ENCODE peak calls at places on chromosomes 5 and 9, in ten cellular contexts. N, G, S, Y, K, H, F, O, Z and B are unnamed samples.

GRCh38 chr5:61619289-61619688 is 287.2 kb downstream of the ZSWIM6 start:
- DNase-seq in N (no peak), G (no peak), S (no peak), Y (no peak), K (no peak), H (no peak), F (no peak), O (no peak), Z (no peak), B (no peak)

GRCh38 chr9:133449760-133450159 is 10.0 kb upstream of the CACFD1 start:
- DNase-seq in N (no peak), G (no peak), S (no peak), Y (no peak), K (no peak), H (no peak), F (peak), O (no peak), Z (no peak), B (no peak)

GRCh38 chr9:82513242-82513750 is 524.7 kb downstream of the SPATA31D1 start:
- DNase-seq in N (no peak), G (no peak), S (no peak), Y (no peak), K (no peak), H (no peak), F (no peak), O (peak), Z (no peak), B (no peak)

GRCh38 chr9:109789582-109790360 is 9.8 kb downstream of the PALM2AKAP2 start:
- DNase-seq in N (no peak), G (no peak), S (no peak), Y (no peak), K (no peak), H (no peak), F (no peak), O (no peak), Z (no peak), B (no peak)

GRCh38 chr5:66144799-66145390 is 795 bp downstream of the SREK1 start:
- DNase-seq in N (no peak), G (no peak), S (no peak), Y (no peak), K (peak), H (no peak), F (no peak), O (no peak), Z (no peak), B (no peak)

GRCh38 chr5:146025108-146025507 is 80.3 kb downstream of the PLAC8L1 start:
- DNase-seq in N (no peak), G (no peak), S (no peak), Y (no peak), K (no peak), H (no peak), F (peak), O (no peak), Z (no peak), B (no peak)

GRCh38 chr5:171413153-171413910 is 6.1 kb upstream of the FGF18 start:
- DNase-seq in N (no peak), G (no peak), S (no peak), Y (no peak), K (no peak), H (no peak), F (no peak), O (no peak), Z (no peak), B (no peak)

GRCh38 chr5:3518057-3518456 is 77.6 kb upstream of the IRX1 start:
- DNase-seq in N (no peak), G (no peak), S (no peak), Y (no peak), K (no peak), H (no peak), F (no peak), O (no peak), Z (no peak), B (no peak)

GRCh38 chr9:4832786-4833579 is 40.2 kb downstream of the RCL1 start:
- DNase-seq in N (no peak), G (no peak), S (no peak), Y (no peak), K (no peak), H (no peak), F (no peak), O (peak), Z (no peak), B (no peak)

GRCh38 chr5:16854351-16854750 is 81.7 kb downstream of the MYO10 start:
- DNase-seq in N (no peak), G (no peak), S (no peak), Y (no peak), K (no peak), H (no peak), F (no peak), O (no peak), Z (no peak), B (no peak)

GRCh38 chr5:98927988-98928801 is 612 bp downstream of the CHD1 start:
- DNase-seq in N (peak), G (peak), S (peak), Y (peak), K (no peak), H (peak), F (peak), O (peak), Z (peak), B (peak)

GRCh38 chr9:94270009-94270408 is 10.9 kb downstream of the ZNF169 start:
- DNase-seq in N (no peak), G (no peak), S (no peak), Y (no peak), K (no peak), H (no peak), F (no peak), O (no peak), Z (no peak), B (no peak)

GRCh38 chr5:161580621-161581020 is 34.1 kb upstream of the GABRB2 start:
- DNase-seq in N (no peak), G (no peak), S (no peak), Y (no peak), K (no peak), H (no peak), F (no peak), O (no peak), Z (no peak), B (no peak)

GRCh38 chr5:56475689-56476486 is 242.8 kb upstream of the ANKRD55 start:
- DNase-seq in N (no peak), G (no peak), S (no peak), Y (no peak), K (no peak), H (no peak), F (no peak), O (no peak), Z (no peak), B (no peak)

GRCh38 chr9:126916909-126917308 is 2.3 kb downstream of the RALGPS1 start:
- DNase-seq in N (no peak), G (no peak), S (no peak), Y (peak), K (no peak), H (no peak), F (no peak), O (no peak), Z (no peak), B (no peak)

GRCh38 chr5:178196986-178197385 is 7.3 kb upstream of the HNRNPAB start:
- DNase-seq in N (no peak), G (no peak), S (no peak), Y (peak), K (no peak), H (no peak), F (peak), O (no peak), Z (no peak), B (no peak)

GRCh38 chr5:76958976-76959767 is 6.3 kb downstream of the CRHBP start:
- DNase-seq in N (no peak), G (no peak), S (no peak), Y (peak), K (no peak), H (peak), F (no peak), O (peak), Z (no peak), B (no peak)

GRCh38 chr5:122030251-122030650 is 47.8 kb downstream of the LOX start:
- DNase-seq in N (no peak), G (no peak), S (no peak), Y (peak), K (no peak), H (no peak), F (no peak), O (peak), Z (no peak), B (no peak)

GRCh38 chr9:112046181-112046580 is 128.9 kb downstream of the SUSD1 start:
- DNase-seq in N (no peak), G (no peak), S (no peak), Y (no peak), K (no peak), H (no peak), F (no peak), O (peak), Z (no peak), B (no peak)